ENCODE peak calls at places on chromosome 12, in four cellular contexts. M is RWPE1, S is left ventricle myocardium inferior, H is Caco-2. U is an unnamed sample.

GRCh38 chr12:52434760-52435530 is 774 bp upstream of the KRT75 start:
- DNase-seq in M (no peak), S (no peak), H (no peak), U (no peak)

GRCh38 chr12:132700212-132700913 is 10.3 kb upstream of the PGAM5 start:
- DNase-seq in M (no peak), S (no peak), H (no peak), U (no peak)

GRCh38 chr12:50221228-50222008 is 54.2 kb upstream of the CERS5 start:
- DNase-seq in M (no peak), S (no peak), H (no peak), U (no peak)

GRCh38 chr12:123102381-123102780 is 48.5 kb downstream of the PITPNM2 start:
- DNase-seq in M (no peak), S (no peak), H (no peak), U (no peak)

GRCh38 chr12:112528521-112528920 is 109.8 kb downstream of the PTPN11 start:
- DNase-seq in M (no peak), S (no peak), H (no peak), U (no peak)

GRCh38 chr12:3837049-3837448 is 36.1 kb downstream of the PARP11 start:
- DNase-seq in M (no peak), S (no peak), H (no peak), U (no peak)

GRCh38 chr12:26810330-26810729 is 22.7 kb downstream of the ITPR2 start:
- DNase-seq in M (peak), S (peak), H (no peak), U (no peak)

GRCh38 chr12:113463746-113464743 is 7.6 kb downstream of the LHX5 start:
- DNase-seq in M (no peak), S (no peak), H (no peak), U (no peak)

GRCh38 chr12:111458773-111459172 is 53.0 kb downstream of the SH2B3 start:
- DNase-seq in M (no peak), S (no peak), H (no peak), U (no peak)

GRCh38 chr12:40248585-40249297 is 23.9 kb downstream of the LRRK2 start:
- DNase-seq in M (peak), S (no peak), H (no peak), U (no peak)

GRCh38 chr12:22215467-22216253 is 118.8 kb downstream of the ST8SIA1 start:
- DNase-seq in M (no peak), S (no peak), H (no peak), U (no peak)

GRCh38 chr12:46430340-46430948 is 57.9 kb upstream of the SLC38A2 start:
- DNase-seq in M (peak), S (no peak), H (peak), U (no peak)

GRCh38 chr12:85794551-85794950 is 41.7 kb downstream of the RASSF9 start:
- DNase-seq in M (no peak), S (no peak), H (no peak), U (no peak)

GRCh38 chr12:11860026-11860425 is 210.6 kb downstream of the ETV6 start:
- DNase-seq in M (no peak), S (no peak), H (no peak), U (no peak)

GRCh38 chr12:96424601-96425000 is 24.4 kb upstream of the CDK17 start:
- DNase-seq in M (no peak), S (no peak), H (no peak), U (no peak)

DNA sequence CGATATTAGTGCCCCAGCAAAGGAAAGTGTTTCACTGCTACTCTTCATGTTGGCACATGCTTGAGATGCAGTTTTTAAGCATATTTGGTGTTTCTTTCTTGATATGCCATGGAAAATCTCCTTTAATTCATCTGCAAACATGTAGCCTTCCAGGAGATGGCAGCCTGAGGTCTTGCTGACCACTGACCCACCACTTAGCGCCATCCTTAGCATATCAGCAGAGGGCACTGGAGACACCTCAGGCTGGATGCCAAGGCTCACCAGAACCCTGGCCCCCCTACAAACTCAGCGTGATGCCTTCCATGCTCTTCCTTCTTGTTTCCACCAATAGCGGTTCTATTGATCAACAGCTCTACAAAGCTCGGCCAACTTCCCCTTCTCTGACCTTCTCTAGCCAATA is 209.9 kb downstream of the SLC15A4 start:
- DNase-seq in M (no peak), S (no peak), H (no peak), U (no peak)
- TF ChIP-seq CTCF in M (no peak), S (no peak), H (no peak), U (no peak)

GRCh38 chr12:54658306-54659264 is 10.4 kb upstream of the DCD start:
- DNase-seq in M (peak), S (peak), H (peak), U (no peak)
- TF ChIP-seq CTCF in M (peak), S (peak), H (peak), U (peak)

GRCh38 chr12:29230800-29231560 is 81.9 kb downstream of the FAR2 start:
- DNase-seq in M (no peak), S (no peak), H (no peak), U (no peak)

GRCh38 chr12:29234552-29234951 is 85.5 kb downstream of the FAR2 start:
- DNase-seq in M (no peak), S (no peak), H (no peak), U (no peak)

GRCh38 chr12:29234965-29235364 is 85.9 kb downstream of the FAR2 start:
- DNase-seq in M (peak), S (no peak), H (no peak), U (no peak)

GRCh38 chr12:29229937-29230336 is 80.9 kb downstream of the FAR2 start:
- DNase-seq in M (no peak), S (no peak), H (no peak), U (no peak)

DNA sequence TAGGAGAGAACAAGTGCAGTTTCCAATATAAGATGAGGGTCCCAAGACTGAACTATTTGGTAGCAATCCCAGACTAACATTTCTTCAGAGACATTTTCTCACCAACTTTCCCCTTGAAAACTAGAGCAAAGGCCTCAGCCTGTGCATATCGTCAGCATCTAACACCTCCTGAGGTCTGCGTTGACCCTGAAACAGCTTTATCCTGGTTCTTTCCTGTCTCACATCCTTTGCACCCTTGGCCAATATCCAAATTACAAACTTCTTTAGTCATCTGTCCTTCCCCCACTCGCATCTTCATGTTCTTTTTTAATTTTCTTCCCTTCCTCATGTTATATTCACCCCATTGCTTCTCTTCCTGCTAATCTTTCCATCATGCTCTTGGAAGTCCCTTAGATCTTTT is 83.0 kb downstream of the FAR2 start:
- DNase-seq in M (no peak), S (no peak), H (no peak), U (no peak)
- TF ChIP-seq CTCF in M (no peak), S (no peak), H (no peak), U (no peak)

GRCh38 chr12:102766961-102767360 is 150.1 kb downstream of the PAH start:
- DNase-seq in M (no peak), S (no peak), H (no peak), U (no peak)

GRCh38 chr12:102765736-102766135 is 151.3 kb downstream of the PAH start:
- DNase-seq in M (no peak), S (no peak), H (no peak), U (no peak)

DNA sequence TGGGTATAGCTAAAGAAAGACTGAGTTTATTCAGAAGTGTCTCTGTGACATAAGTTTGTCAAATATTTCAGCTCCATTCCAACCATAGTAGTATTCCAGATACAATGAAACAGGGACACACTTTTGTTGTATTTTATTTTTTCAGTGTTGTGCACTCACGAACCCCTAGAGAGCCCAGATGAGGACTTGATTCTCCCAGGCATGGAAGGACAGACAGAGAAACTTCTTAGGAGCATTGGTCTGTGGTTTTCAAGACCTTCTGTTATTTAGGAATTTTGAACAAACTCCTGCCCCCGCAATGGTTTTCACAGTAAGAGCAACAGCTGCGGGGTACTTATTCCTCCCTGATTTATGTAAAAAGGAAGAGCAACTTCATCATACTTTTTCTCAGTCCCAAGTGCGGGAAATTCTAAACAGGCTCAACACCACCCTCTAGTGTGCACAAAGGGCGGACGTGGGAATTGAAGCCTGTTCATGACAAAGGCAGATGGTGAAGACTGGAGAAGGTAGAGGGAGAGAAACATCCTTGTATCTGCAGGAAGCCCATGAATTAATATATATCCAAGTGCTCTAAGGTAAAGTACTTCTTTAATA is 147.6 kb downstream of the PAH start:
- DNase-seq in M (peak), S (peak), H (peak), U (no peak)
- TF ChIP-seq CTCF in M (peak), S (peak), H (peak), U (peak)

DNA sequence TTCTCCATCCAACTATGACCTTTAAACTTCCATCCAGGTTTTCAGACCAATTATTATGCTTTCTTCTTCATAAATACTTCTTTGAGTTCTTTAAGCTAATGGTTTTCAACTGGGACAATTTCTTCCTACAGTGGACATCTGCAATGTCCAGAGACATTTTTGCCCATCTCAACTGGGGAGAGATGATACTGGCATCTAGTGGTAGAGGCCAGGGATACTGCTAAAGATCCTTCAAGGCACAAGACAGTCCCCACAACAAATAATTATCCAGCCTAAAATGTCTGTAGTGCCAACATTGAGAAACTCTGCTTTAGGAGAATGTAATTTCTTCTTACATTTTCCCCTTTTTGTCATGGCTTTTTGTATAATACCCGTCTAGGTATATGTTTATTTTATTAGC is 10.6 kb downstream of the TRHDE start:
- DNase-seq in M (no peak), S (no peak), H (no peak), U (no peak)
- TF ChIP-seq CTCF in M (peak), S (peak), H (no peak), U (peak)

GRCh38 chr12:115898670-115899069 is 378.8 kb downstream of the MED13L start:
- DNase-seq in M (no peak), S (no peak), H (peak), U (no peak)
- TF ChIP-seq CTCF in M (no peak), S (no peak), H (no peak), U (no peak)

GRCh38 chr12:2633825-2634200 is 161.0 kb upstream of the FKBP4 start:
- DNase-seq in M (no peak), S (no peak), H (no peak), U (no peak)

GRCh38 chr12:2634481-2634880 is 160.3 kb upstream of the FKBP4 start:
- DNase-seq in M (no peak), S (no peak), H (no peak), U (no peak)

GRCh38 chr12:2636741-2637140 is 158.0 kb upstream of the FKBP4 start:
- DNase-seq in M (no peak), S (no peak), H (no peak), U (no peak)

GRCh38 chr12:2631613-2632350 is 163.0 kb upstream of the FKBP4 start:
- DNase-seq in M (no peak), S (peak), H (no peak), U (no peak)

GRCh38 chr12:2633176-2633824 is 161.5 kb upstream of the FKBP4 start:
- DNase-seq in M (no peak), S (no peak), H (no peak), U (no peak)
- TF ChIP-seq CTCF in M (no peak), S (no peak), H (no peak), U (no peak)

U was measured in chondrocyte.